ENCODE peak calls at places on chromosomes 13 and 19, in nine cellular contexts. M, E, H, C, D, Z, N, A and R are unnamed samples.

GRCh38 chr19:42267644-42268141 is 1.4 kb upstream of the CIC start:
- DNase-seq in M (no peak), E (no peak), H (no peak), C (no peak), D (no peak), Z (no peak), N (no peak), A (no peak), R (peak; percentile 57)

GRCh38 chr19:5060591-5061339 is 91.9 kb downstream of the KDM4B start:
- DNase-seq in M (no peak), E (no peak), H (no peak), C (no peak), D (no peak), Z (no peak), N (no peak), A (no peak), R (peak; percentile 61)

GRCh38 chr19:13033819-13034611 is 38.7 kb downstream of the NFIX start:
- DNase-seq in M (peak; percentile 84), E (no peak), H (peak; percentile 8), C (peak; percentile 59), D (peak; percentile 77), Z (peak; percentile 41), N (no peak), A (no peak), R (no peak)

GRCh38 chr19:3350014-3350663 is 16.2 kb upstream of the NFIC start:
- DNase-seq in M (peak; percentile 29), E (no peak), H (no peak), C (no peak), D (no peak), Z (no peak), N (no peak), A (no peak), R (no peak)

GRCh38 chr13:87919956-87920355 is 248.8 kb downstream of the SLITRK5 start:
- DNase-seq in M (no peak), E (no peak), H (no peak), C (no peak), D (peak; percentile 2), Z (no peak), N (no peak), A (no peak), R (no peak)

GRCh38 chr19:35294328-35294727 is 2.4 kb downstream of the MAG start:
- DNase-seq in M (no peak), E (no peak), H (no peak), C (no peak), D (no peak), Z (no peak), N (no peak), A (peak; percentile 24), R (no peak)

GRCh38 chr19:38559428-38560401 is 58.0 kb downstream of the MAP4K1 start:
- DNase-seq in M (no peak), E (no peak), H (no peak), C (no peak), D (no peak), Z (peak; percentile 11), N (peak; percentile 42), A (no peak), R (no peak)

GRCh38 chr19:50039968-50040367 is 14.2 kb downstream of the ZNF473 start:
- DNase-seq in M (no peak), E (no peak), H (no peak), C (no peak), D (no peak), Z (no peak), N (no peak), A (peak; percentile 23), R (no peak)

GRCh38 chr19:36460046-36460445 is 29.3 kb downstream of the ZNF566 start:
- DNase-seq in M (no peak), E (no peak), H (no peak), C (no peak), D (no peak), Z (peak; percentile 38), N (no peak), A (no peak), R (no peak)

GRCh38 chr13:99345345-99345744 is 38.1 kb upstream of the GPR183 start:
- DNase-seq in M (no peak), E (no peak), H (no peak), C (no peak), D (no peak), Z (no peak), N (no peak), A (no peak), R (no peak)